ENCODE peak calls at places on chromosomes 2 and 18, in four cellular contexts. A is caudate nucleus, E is HCT116, W is astrocyte. N is an unnamed sample.

GRCh38 chr2:27025861-27026851 is 6.6 kb upstream of the TMEM214 start:
- DNase-seq in W (no peak), A (no peak), E (no peak), N (no peak)

GRCh38 chr2:72676341-72677025 is 149.3 kb downstream of the EXOC6B start:
- DNase-seq in W (peak; percentile 44), A (no peak), E (no peak), N (no peak)

GRCh38 chr2:218958276-218958675 is 1.2 kb upstream of the CDK5R2 start:
- DNase-seq in A (no peak), E (no peak), W (no peak), N (no peak)

GRCh38 chr2:15914981-15915380 is 25.4 kb upstream of the MYCN start:
- DNase-seq in E (no peak), A (no peak), W (peak; percentile 8), N (no peak)

GRCh38 chr2:215876139-215876936 is 137.0 kb downstream of the MREG start:
- DNase-seq in E (no peak), A (no peak), W (no peak), N (no peak)

GRCh38 chr2:28414583-28414982 is 21.9 kb downstream of the FOSL2 start:
- DNase-seq in A (no peak), W (no peak), E (no peak), N (no peak)

GRCh38 chr2:127389778-127390435 is 2.1 kb upstream of the MAP3K2 start:
- DNase-seq in A (no peak), E (no peak), W (no peak), N (no peak)

GRCh38 chr2:86107031-86107430 is 996 bp downstream of the PTCD3 start:
- DNase-seq in A (no peak), W (no peak), E (no peak), N (no peak)

GRCh38 chr2:100919316-100919715 is 82.8 kb upstream of the RPL31 start:
- DNase-seq in W (no peak), A (no peak), E (no peak), N (no peak)

GRCh38 chr2:197306691-197307030 is 3.9 kb downstream of the ANKRD44 start:
- DNase-seq in A (no peak), W (no peak), E (no peak), N (peak; percentile 27)

GRCh38 chr2:200616656-200617055 is 30.8 kb downstream of the AOX1 start:
- DNase-seq in W (no peak), A (no peak), E (no peak), N (no peak)

GRCh38 chr2:26033270-26033768 is 565 bp upstream of the RAB10 start:
- DNase-seq in A (peak; percentile 78), W (peak; percentile 73), E (peak; percentile 71), N (no peak)

GRCh38 chr2:233079953-233080835 is 20.1 kb downstream of the INPP5D start:
- DNase-seq in E (no peak), W (no peak), A (no peak), N (no peak)

GRCh38 chr2:231399853-231400667 is 4.5 kb downstream of the B3GNT7 start:
- DNase-seq in W (no peak), E (no peak), A (peak; percentile 34), N (peak; percentile 58)

GRCh38 chr18:45248240-45248903 is 366.9 kb upstream of the SLC14A2 start:
- DNase-seq in E (no peak), W (peak; percentile 96), A (no peak), N (no peak)

GRCh38 chr2:224584111-224584764 is 925 bp downstream of the CUL3 start:
- DNase-seq in W (peak; percentile 40), A (peak; percentile 10), E (no peak), N (peak; percentile 30)

GRCh38 chr2:100235098-100235497 is 87.2 kb downstream of the LONRF2 start:
- DNase-seq in A (no peak), W (no peak), E (no peak), N (no peak)

GRCh38 chr2:169143998-169144397 is 74.6 kb downstream of the DHRS9 start:
- DNase-seq in W (no peak), A (no peak), E (no peak), N (no peak)

GRCh38 chr2:241490444-241490760 is 18.0 kb downstream of the STK25 start:
- DNase-seq in A (no peak), E (no peak), W (no peak), N (no peak)

GRCh38 chr18:77100751-77101355 is 31.7 kb downstream of the MBP start:
- DNase-seq in A (no peak), E (no peak), W (no peak), N (no peak)

GRCh38 chr2:46377287-46377605 is 80.0 kb downstream of the EPAS1 start:
- DNase-seq in A (no peak), E (no peak), W (no peak), N (no peak)

GRCh38 chr2:177735318-177735803 is 337.2 kb downstream of the PDE11A start:
- DNase-seq in A (no peak), E (no peak), W (no peak), N (no peak)

GRCh38 chr2:218022851-218023530 is 20.2 kb upstream of the TNS1 start:
- DNase-seq in A (no peak), E (no peak), W (no peak), N (peak; percentile 9)

GRCh38 chr2:233445152-233445830 is 91.0 kb downstream of the DGKD start:
- DNase-seq in E (no peak), A (no peak), W (no peak), N (no peak)

GRCh38 chr18:58412844-58413666 is 215.8 kb downstream of the ALPK2 start:
- DNase-seq in W (no peak), E (no peak), A (no peak), N (no peak)

GRCh38 chr2:221997100-221997499 is 301.7 kb downstream of the PAX3 start:
- DNase-seq in A (no peak), W (peak; percentile 91), E (peak; percentile 43), N (no peak)

GRCh38 chr2:152097291-152098032 is 1.4 kb downstream of the CACNB4 start:
- DNase-seq in A (no peak), W (no peak), E (peak; percentile 13), N (no peak)

GRCh38 chr2:146321175-146321574 is 1523.7 kb upstream of the ACVR2A start:
- DNase-seq in W (peak; percentile 51), A (no peak), E (no peak), N (no peak)

GRCh38 chr2:189222440-189222839 is 42.9 kb upstream of the COL5A2 start:
- DNase-seq in A (no peak), E (no peak), W (peak; percentile 66), N (peak; percentile 13)

GRCh38 chr2:202113571-202114142 is 40.6 kb downstream of the KIAA2012 start:
- DNase-seq in A (no peak), W (peak; percentile 86), E (no peak), N (no peak)

GRCh38 chr2:51920509-51920908 is 888.6 kb upstream of the NRXN1 start:
- DNase-seq in W (no peak), E (no peak), A (no peak), N (no peak)
- H3K27ac ChIP-seq in W (no peak overlapping the region), E (no peak overlapping the region), A (no peak overlapping the region), N (no peak overlapping the region)

DNA sequence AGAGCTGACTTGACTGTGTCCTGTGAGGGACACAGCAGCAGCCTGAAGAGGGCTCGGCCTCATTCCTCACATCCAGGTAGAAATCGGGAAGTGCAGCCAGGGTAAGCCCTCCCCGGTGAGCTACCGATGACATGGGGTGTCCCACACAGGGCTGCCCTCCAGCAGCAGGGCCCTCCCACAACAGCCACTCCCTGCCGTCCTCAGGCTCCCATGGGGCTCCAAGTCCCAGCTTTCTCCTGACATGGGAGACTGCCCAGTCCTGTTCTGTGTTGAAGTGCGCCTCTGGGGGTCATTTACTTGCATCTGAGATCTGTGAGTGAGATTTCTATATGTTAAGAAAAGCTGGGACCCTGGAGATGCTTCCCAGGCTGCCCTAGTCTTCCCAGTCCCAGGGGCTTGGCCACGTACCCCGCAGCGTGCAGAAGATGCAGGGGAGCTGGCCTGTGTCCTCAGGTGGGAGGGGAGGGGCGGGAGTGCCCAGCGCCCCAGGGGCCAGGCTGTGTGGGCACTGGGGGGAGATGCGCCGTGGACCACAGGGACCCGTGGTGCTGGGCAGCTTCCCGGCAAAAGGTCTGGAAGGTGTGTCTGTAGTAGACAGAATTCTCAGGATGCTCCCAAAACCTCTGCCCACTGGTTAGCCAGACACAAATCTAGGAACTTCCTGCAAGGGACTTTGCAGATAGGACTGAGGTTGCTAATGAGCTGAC is 87.9 kb downstream of the FAM168B start:
- DNase-seq in A (no peak), E (no peak), W (no peak), N (no peak)
- H3K27ac ChIP-seq in A (no peak overlapping the region), E (no peak overlapping the region), W (no peak overlapping the region), N (no peak overlapping the region)

DNA sequence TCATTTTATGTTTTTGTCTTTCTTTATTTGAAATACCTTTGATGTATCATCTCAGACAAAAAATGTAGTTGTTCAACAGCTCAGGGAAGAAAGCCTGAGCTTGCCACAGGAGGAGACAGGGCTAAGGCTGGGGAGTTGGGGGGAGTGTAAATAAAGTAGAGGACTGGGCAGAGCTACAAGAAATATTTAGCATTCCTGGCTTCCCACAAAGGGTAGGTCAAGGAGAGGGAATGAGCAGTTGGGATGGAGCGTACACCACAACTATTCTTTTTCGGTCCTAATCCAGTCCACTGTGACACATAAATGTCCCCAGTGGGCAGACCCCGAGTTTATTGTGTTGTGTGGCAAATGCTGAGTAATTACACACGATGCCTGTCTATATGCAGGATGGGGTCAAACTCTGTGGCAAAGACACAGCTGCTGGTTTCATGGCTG is 97.1 kb upstream of the CDC42EP3 start:
- DNase-seq in A (no peak), E (no peak), W (peak; percentile 97), N (no peak)
- H3K27ac ChIP-seq in A (no peak overlapping the region), E (no peak overlapping the region), W (peak overlapping the region; percentile 84), N (peak overlapping the region; percentile 42)

DNA sequence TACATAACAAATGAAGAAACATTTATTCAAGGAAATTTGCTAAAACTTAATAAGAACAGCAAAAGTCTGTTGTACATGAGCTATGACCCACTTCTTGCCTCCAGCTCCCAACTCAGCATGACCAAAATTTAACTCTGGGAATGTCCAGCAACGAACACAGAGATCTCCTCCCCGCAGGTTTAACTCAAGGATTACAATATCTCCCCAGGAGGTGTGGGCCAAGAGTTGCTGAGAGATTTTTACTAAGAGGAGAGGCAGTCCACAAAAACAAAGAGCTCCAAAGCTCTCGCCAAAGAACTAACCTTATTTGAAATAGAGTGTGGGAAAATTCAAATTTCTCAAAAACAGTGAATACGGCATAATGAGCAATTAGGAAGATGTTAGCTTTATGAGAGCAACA is 318.5 kb downstream of the GRB14 start:
- DNase-seq in A (no peak), E (no peak), W (no peak), N (no peak)
- H3K27ac ChIP-seq in A (no peak overlapping the region), E (no peak overlapping the region), W (no peak overlapping the region), N (no peak overlapping the region)

DNA sequence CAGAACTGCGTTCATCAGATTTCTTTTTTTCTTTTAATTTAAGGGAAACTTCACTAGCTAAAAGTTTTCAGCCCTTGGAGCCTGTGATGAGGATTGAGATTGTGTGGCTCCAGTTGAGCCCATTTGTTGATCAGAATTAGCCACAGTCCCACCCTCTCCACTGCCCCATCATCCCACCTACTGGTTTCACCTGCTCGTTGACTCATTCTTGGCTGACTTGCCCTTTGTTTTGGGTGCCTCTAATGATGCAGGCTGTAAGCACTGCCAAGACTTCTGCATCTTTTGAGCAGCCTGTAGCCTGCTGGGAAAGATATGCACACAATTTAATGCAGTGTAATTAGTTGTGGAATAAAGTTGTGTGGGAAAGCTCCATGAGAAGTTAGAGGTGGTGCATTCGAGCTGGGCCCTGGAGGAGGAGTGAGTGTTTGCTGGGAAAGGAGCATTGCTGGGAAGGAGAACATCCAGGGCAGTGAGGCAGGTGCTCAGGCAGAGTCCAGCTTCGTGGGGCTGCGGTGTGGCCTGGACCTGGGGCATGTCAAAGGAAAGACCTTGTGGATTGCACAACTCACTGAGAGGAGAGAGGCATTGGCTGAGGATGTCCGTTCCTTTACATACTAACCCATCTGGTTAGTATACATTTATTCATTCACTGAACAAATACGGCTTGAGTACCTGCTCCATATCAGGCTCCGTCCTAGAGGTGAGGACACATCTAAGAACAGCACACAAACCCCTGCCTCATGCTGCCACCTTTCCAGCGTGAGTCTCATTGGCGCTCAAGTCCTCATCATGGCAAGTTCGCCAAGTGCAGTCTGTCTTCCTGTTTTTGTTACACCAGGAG is 18.2 kb downstream of the ASPRV1 start:
- DNase-seq in E (no peak), A (no peak), W (no peak), N (no peak)
- H3K27ac ChIP-seq in E (no peak overlapping the region), A (no peak overlapping the region), W (no peak overlapping the region), N (no peak overlapping the region)

N was measured in left ventricle myocardium inferior.